ENCODE peak calls at places on chromosomes 7 and 10, in four cellular contexts. Y is Peyer's patch; O is CD8-positive, alpha-beta T cell; D is GM06990. Z is an unnamed sample.

GRCh38 chr10:95208702-95209391 is 14.8 kb downstream of the ACSM6 start:
- DNase-seq in Y (no peak), O (no peak), D (no peak), Z (no peak)

GRCh38 chr10:73459683-73460314 is 26.4 kb upstream of the MSS51 start:
- DNase-seq in Y (no peak), O (no peak), D (no peak), Z (no peak)

GRCh38 chr7:75533926-75534325 is 41.8 kb downstream of the SPDYE5 start:
- DNase-seq in Y (no peak), O (no peak), D (no peak), Z (no peak)

GRCh38 chr10:62050941-62051433 is 149.5 kb downstream of the ARID5B start:
- DNase-seq in Y (no peak), O (peak), D (peak), Z (peak)

GRCh38 chr7:69412331-69413146 is 185.7 kb upstream of the AUTS2 start:
- DNase-seq in Y (no peak), O (no peak), D (peak), Z (peak)

GRCh38 chr7:47480576-47481538 is 101.1 kb downstream of the TNS3 start:
- DNase-seq in Y (no peak), O (no peak), D (peak), Z (peak)

GRCh38 chr10:114100848-114101741 is 57.4 kb downstream of the ADRB1 start:
- DNase-seq in Y (peak), O (no peak), D (peak), Z (peak)

GRCh38 chr7:157473051-157473569 is 136.3 kb downstream of the DNAJB6 start:
- DNase-seq in Y (no peak), O (no peak), D (no peak), Z (no peak)

GRCh38 chr10:88693392-88694020 is 12.5 kb upstream of the LIPK start:
- DNase-seq in Y (no peak), O (no peak), D (no peak), Z (no peak)

GRCh38 chr10:93061594-93062498 is 1.2 kb downstream of the CYP26C1 start:
- DNase-seq in Y (peak), O (no peak), D (no peak), Z (peak)

GRCh38 chr7:82778021-82778420 is 334.4 kb upstream of the CACNA2D1 start:
- DNase-seq in Y (no peak), O (no peak), D (no peak), Z (no peak)

GRCh38 chr7:28483868-28484267 is 71.5 kb downstream of the CREB5 start:
- DNase-seq in Y (no peak), O (no peak), D (no peak), Z (no peak)

GRCh38 chr7:127769696-127770400 is 117.9 kb downstream of the SND1 start:
- DNase-seq in Y (no peak), O (no peak), D (no peak), Z (no peak)

GRCh38 chr7:99901581-99901980 is 17.7 kb downstream of the TRIM4 start:
- DNase-seq in Y (no peak), O (no peak), D (no peak), Z (no peak)

GRCh38 chr10:69004821-69005220 is 16.2 kb downstream of the KIFBP start:
- DNase-seq in Y (no peak), O (no peak), D (no peak), Z (peak)

GRCh38 chr7:73503229-73503628 is 18.9 kb downstream of the BAZ1B start:
- DNase-seq in Y (no peak), O (no peak), D (no peak), Z (no peak)

GRCh38 chr7:72919256-72919775 is 5.6 kb upstream of the POM121 start:
- DNase-seq in Y (no peak), O (no peak), D (no peak), Z (no peak)

GRCh38 chr7:101175664-101176063 is 4.4 kb downstream of the NAT16 start:
- DNase-seq in Y (no peak), O (no peak), D (no peak), Z (no peak)

GRCh38 chr10:28367865-28368541 is 65.1 kb upstream of the MPP7 start:
- DNase-seq in Y (no peak), O (peak), D (peak), Z (peak)

GRCh38 chr7:141073641-141074161 is at the start of gene TMEM178B:
- DNase-seq in Y (no peak), O (no peak), D (no peak), Z (peak)

GRCh38 chr10:75904499-75905283 is 473.3 kb downstream of the LRMDA start:
- DNase-seq in Y (no peak), O (no peak), D (no peak), Z (no peak)

GRCh38 chr10:68829952-68830351 is 2.6 kb downstream of the STOX1 start:
- DNase-seq in Y (no peak), O (no peak), D (no peak), Z (no peak)

GRCh38 chr7:27364344-27364758 is 121.7 kb downstream of the EVX1 start:
- DNase-seq in Y (no peak), O (no peak), D (no peak), Z (no peak)

GRCh38 chr10:78579995-78580394 is 488.8 kb upstream of the ZMIZ1 start:
- DNase-seq in Y (no peak), O (no peak), D (no peak), Z (no peak)

GRCh38 chr7:42527004-42527403 is 290.0 kb upstream of the GLI3 start:
- DNase-seq in Y (no peak), O (no peak), D (no peak), Z (no peak)

GRCh38 chr7:105439174-105439893 is 50.6 kb upstream of the SRPK2 start:
- DNase-seq in Y (no peak), O (no peak), D (no peak), Z (no peak)

GRCh38 chr10:132637477-132638129 is 100.0 kb downstream of the INPP5A start:
- DNase-seq in Y (peak), O (no peak), D (no peak), Z (peak)

GRCh38 chr10:79379512-79380124 is 32.3 kb downstream of the PPIF start:
- DNase-seq in Y (no peak), O (no peak), D (no peak), Z (no peak)

GRCh38 chr7:31192996-31193395 is 140.9 kb downstream of the ADCYAP1R1 start:
- DNase-seq in Y (peak), O (no peak), D (peak), Z (peak)

GRCh38 chr7:2069472-2069860 is 163.3 kb downstream of the MAD1L1 start:
- DNase-seq in Y (no peak), O (no peak), D (no peak), Z (no peak)

GRCh38 chr7:100693312-100694195 is 496 bp downstream of the GIGYF1 start:
- DNase-seq in Y (peak), O (no peak), D (no peak), Z (peak)

GRCh38 chr10:130046591-130046990 is 64.0 kb downstream of the C10orf143 start:
- DNase-seq in Y (no peak), O (no peak), D (no peak), Z (no peak)

GRCh38 chr10:130043491-130043890 is 67.1 kb downstream of the C10orf143 start:
- DNase-seq in Y (no peak), O (no peak), D (no peak), Z (no peak)

GRCh38 chr10:130045801-130046321 is 64.8 kb downstream of the C10orf143 start:
- DNase-seq in Y (no peak), O (no peak), D (no peak), Z (no peak)

GRCh38 chr10:130044067-130045061 is 66.3 kb downstream of the C10orf143 start:
- DNase-seq in Y (no peak), O (no peak), D (no peak), Z (no peak)

DNA sequence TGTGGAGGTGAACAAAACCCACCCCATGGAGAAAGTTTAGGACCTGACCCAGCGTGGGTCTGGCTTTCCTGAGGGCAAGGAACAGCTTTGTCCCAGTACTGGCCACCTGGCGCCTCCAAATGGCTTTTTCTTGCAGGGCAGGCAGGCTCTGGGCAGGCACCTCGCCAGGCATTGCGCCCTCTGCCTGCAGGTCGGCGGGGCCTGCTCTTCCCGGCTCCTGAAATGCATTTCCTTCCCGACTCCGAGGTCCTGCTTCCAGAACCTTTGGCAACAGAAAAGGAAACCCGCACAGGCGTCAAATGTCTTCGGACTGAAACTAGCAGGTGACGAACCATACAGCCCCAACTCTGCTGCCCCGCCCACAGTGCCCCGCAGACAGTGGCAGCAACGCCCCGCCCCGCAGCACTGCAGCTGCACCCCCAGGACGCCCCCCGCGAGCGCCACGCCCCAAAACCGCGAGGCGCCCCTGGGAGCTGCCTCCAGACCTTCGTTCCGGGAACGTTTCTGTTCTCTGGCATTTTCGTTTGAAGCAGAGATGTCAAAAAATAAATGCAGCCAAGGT is 65.5 kb downstream of the C10orf143 start:
- DNase-seq in Y (no peak), O (no peak), D (no peak), Z (no peak)
- TF ChIP-seq CTCF in Y (no peak), O (no peak), D (peak), Z (no peak)

DNA sequence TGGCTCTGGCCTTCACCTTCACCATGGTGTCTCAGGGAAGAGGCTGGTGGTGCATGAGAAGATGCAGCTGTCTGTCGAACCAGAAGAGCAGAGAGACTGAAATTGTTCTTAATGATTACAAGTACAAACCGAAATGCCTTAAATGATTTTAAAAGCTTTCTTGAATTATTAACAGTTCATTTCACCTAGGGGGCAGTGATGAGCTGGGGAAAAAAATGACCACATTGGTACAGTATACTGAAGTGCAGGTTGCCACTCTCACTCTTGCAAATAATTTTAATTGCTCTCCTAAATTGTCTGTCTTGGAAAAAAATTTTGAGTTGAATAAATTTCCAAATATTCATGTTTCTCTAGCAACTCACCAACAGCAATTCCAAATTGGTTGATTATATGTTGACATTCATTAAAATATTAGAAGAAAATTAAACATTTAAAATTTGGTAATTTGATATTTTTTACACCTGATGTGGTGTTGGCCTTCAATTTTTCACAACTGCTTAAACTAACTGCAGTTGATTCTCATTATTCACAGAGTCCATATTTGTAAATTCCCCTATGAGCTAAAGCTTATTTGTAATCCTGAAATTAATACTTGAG is 692.6 kb downstream of the ZWINT start:
- DNase-seq in Y (no peak), O (no peak), D (no peak), Z (no peak)
- TF ChIP-seq CTCF in Y (no peak), O (no peak), D (peak), Z (peak)

DNA sequence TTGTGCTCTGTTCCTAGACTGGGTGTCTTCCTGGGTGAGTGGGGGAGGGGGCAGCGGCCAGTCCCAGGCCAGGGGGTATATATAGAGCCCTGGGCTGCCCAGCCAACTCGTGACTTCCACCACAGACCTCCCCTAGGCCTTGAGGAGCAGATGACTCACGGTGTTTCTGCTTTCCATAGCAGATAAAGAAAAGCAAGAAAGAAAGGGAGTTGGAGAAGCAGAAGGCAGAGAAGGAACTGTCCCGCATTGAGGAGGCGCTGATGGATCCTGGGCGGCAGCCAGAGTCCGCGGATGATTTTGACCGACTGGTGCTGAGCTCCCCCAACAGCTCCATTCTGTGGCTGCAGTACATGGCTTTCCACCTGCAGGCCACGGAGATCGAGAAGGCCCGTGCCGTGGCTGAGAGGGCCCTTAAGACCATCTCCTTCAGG is 10.1 kb downstream of the CALHM2 start:
- DNase-seq in Y (no peak), O (no peak), D (no peak), Z (no peak)
- TF ChIP-seq CTCF in Y (no peak), O (no peak), D (no peak), Z (no peak)

GRCh38 chr10:21020545-21020944 is 123.4 kb upstream of the NEBL start:
- DNase-seq in Y (no peak), O (no peak), D (peak), Z (peak)
- TF ChIP-seq CTCF in Y (no peak), O (no peak), D (peak), Z (peak)

GRCh38 chr7:122528879-122529481 is 169.9 kb downstream of the RNF133 start:
- DNase-seq in Y (no peak), O (no peak), D (no peak), Z (peak)
- TF ChIP-seq CTCF in Y (no peak), O (no peak), D (peak), Z (peak)

GRCh38 chr10:101357958-101358357 is 4.0 kb downstream of the BTRC start:
- DNase-seq in Y (no peak), O (no peak), D (no peak), Z (no peak)

GRCh38 chr10:101355307-101355706 is 1.3 kb downstream of the BTRC start:
- DNase-seq in Y (no peak), O (no peak), D (no peak), Z (no peak)

GRCh38 chr10:101354584-101355070 is 662 bp downstream of the BTRC start:
- DNase-seq in Y (no peak), O (no peak), D (no peak), Z (no peak)

GRCh38 chr10:101356132-101356531 is 2.2 kb downstream of the BTRC start:
- DNase-seq in Y (no peak), O (no peak), D (no peak), Z (no peak)

GRCh38 chr10:101358706-101359300 is 4.8 kb downstream of the BTRC start:
- DNase-seq in Y (no peak), O (no peak), D (no peak), Z (no peak)
- TF ChIP-seq CTCF in Y (no peak), O (no peak), D (no peak), Z (no peak)

GRCh38 chr10:102463983-102464382 is 12.6 kb upstream of the C10orf95 start:
- DNase-seq in Y (no peak), O (no peak), D (no peak), Z (no peak)

GRCh38 chr10:102457591-102458150 is 6.3 kb upstream of the C10orf95 start:
- DNase-seq in Y (no peak), O (no peak), D (no peak), Z (no peak)

GRCh38 chr10:102461187-102462054 is 10.1 kb upstream of the C10orf95 start:
- DNase-seq in Y (peak), O (peak), D (peak), Z (peak)

GRCh38 chr10:102462512-102463054 is 11.2 kb upstream of the C10orf95 start:
- DNase-seq in Y (no peak), O (no peak), D (no peak), Z (no peak)

DNA sequence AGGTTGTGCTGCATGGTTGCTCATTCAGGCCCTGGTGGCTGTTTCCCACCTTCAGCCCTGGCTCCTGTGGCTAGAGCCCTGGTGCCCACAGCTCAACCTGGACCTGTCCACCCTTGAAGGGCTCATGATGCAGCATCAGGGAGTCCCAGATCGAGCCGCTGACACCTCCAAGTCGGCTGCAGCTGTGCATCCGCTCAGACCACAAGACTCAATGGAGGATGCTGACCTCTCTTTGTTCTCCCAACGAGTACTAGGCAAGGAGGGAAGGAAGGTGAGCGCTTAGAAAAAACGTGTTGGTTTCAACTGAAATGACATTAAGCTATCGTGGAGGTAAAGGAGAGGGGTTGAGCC is 9.5 kb upstream of the C10orf95 start:
- DNase-seq in Y (no peak), O (no peak), D (no peak), Z (no peak)
- TF ChIP-seq CTCF in Y (no peak), O (no peak), D (no peak), Z (no peak)

GRCh38 chr7:66841898-66842297 is 79.1 kb upstream of the TMEM248 start:
- DNase-seq in Y (no peak), O (no peak), D (no peak), Z (no peak)

GRCh38 chr7:66840316-66840715 is 80.7 kb upstream of the TMEM248 start:
- DNase-seq in Y (no peak), O (no peak), D (no peak), Z (no peak)

GRCh38 chr7:66847879-66848810 is 72.9 kb upstream of the TMEM248 start:
- DNase-seq in Y (no peak), O (no peak), D (no peak), Z (no peak)

GRCh38 chr7:66845382-66846095 is 75.5 kb upstream of the TMEM248 start:
- DNase-seq in Y (no peak), O (no peak), D (no peak), Z (no peak)

DNA sequence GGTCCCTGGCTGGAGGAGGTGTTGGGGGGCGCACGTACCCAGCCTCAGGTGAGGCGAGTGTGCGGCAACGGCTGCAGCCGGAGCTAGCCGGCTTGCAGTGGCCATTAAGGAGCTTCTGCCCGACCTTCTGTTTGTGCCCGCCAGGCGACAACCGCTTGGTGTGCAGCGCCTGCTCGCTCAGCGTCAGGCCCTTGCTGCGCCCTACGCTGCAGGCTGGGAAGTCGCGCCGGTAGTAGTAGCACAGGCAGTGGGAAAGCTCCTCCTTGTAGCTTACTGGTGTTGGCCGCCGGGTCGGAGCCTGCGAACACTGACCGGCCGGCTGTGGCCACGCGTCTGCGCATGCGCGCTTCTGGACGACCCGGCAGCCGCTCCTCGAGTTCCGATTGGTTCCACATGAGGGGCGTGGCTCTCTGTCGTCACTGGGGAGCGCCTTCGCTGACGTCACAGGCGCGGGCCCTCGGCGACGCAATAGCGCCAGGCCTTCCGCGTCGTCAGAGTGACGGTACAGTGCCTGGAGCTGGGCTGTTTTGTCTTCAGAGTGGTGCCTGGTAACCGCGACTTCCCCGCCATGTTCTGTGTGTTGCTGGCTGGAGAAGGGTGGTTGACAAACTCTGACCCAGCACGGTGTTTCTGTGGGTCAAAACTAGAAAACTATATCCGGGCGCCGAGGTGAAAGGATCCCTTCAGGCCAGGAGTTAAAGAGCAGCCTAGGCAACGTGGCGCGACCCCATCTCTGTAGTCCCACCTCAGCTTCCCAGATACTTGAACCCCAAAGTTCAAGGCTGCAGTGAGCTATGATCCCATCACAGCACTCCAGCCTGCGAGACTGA is 76.3 kb upstream of the TMEM248 start:
- DNase-seq in Y (peak), O (peak), D (peak), Z (peak)
- TF ChIP-seq CTCF in Y (peak), O (peak), D (no peak), Z (no peak)

DNA sequence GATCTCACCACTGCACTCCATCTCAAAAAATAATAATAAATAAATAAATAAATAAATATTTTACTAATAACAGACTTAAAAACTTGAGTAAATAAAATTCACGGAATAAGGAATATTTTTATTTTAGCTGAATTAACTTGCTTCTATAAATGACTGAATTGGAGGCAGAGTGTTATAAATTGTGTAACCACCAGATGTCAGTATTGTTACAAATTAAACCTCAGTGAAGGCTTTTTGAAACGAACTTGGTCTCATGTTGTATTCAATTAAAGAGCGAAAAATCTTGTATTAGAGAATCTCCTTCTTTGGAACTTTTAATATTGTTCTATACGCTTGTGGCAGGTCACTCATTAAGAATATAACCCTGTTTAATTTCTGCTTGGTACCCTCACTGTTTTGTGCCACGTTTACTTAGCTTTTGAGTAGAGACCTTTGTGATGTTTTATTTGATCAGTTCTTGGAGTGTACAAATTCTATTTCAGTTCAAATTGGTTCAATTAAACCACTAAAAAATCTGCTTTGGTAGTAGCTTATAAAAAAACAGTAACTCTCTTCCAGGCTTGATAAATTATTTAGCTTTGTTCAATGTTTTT is 45.6 kb upstream of the SCIN start:
- DNase-seq in Y (no peak), O (no peak), D (no peak), Z (peak)
- TF ChIP-seq CTCF in Y (peak), O (peak), D (peak), Z (peak)

GRCh38 chr10:3512263-3512662 is 272.7 kb downstream of the KLF6 start:
- DNase-seq in Y (no peak), O (no peak), D (no peak), Z (no peak)
- TF ChIP-seq CTCF in Y (no peak), O (no peak), D (no peak), Z (no peak)

Z was measured in GM13976.